ENCODE peak calls at places on chromosomes 6 and 20, in seven cellular contexts. J, Q, D, I, N, K and O are unnamed samples.

GRCh38 chr6:53103993-53104675 is 38.9 kb downstream of the FBXO9 start:
- DNase-seq in J (no peak), Q (no peak), D (peak), I (peak), N (no peak), K (no peak), O (no peak)

GRCh38 chr6:106574729-106575458 is 54.4 kb downstream of the RTN4IP1 start:
- DNase-seq in J (no peak), Q (no peak), D (no peak), I (peak), N (peak), K (no peak), O (peak)

GRCh38 chr6:113414511-113414910 is 442.6 kb upstream of the MARCKS start:
- DNase-seq in J (peak), Q (no peak), D (no peak), I (peak), N (no peak), K (peak), O (peak)

GRCh38 chr20:2137552-2138201 is 36.0 kb downstream of the STK35 start:
- DNase-seq in J (no peak), Q (no peak), D (no peak), I (no peak), N (no peak), K (no peak), O (peak)

GRCh38 chr6:54588176-54588575 is 258.4 kb upstream of the FAM83B start:
- DNase-seq in J (no peak), Q (no peak), D (no peak), I (no peak), N (no peak), K (no peak), O (peak)

GRCh38 chr6:100304575-100304974 is 160.1 kb downstream of the SIM1 start:
- DNase-seq in J (no peak), Q (no peak), D (no peak), I (no peak), N (no peak), K (no peak), O (no peak)

GRCh38 chr20:61052796-61053442 is 199.1 kb upstream of the CDH4 start:
- DNase-seq in J (no peak), Q (no peak), D (no peak), I (no peak), N (no peak), K (no peak), O (no peak)

GRCh38 chr20:36645998-36646397 is at the start of gene SLA2:
- DNase-seq in J (no peak), Q (no peak), D (no peak), I (no peak), N (no peak), K (no peak), O (no peak)

GRCh38 chr6:36301085-36301658 is 31.3 kb downstream of the PNPLA1 start:
- DNase-seq in J (no peak), Q (no peak), D (no peak), I (no peak), N (no peak), K (no peak), O (peak)

GRCh38 chr6:109513571-109514071 is 30.6 kb upstream of the ZBTB24 start:
- DNase-seq in J (no peak), Q (no peak), D (no peak), I (no peak), N (peak), K (no peak), O (peak)
- TF ChIP-seq RFX5 in J (no peak), Q (no peak), D (no peak), I (no peak), N (no peak), K (no peak), O (no peak)

DNA sequence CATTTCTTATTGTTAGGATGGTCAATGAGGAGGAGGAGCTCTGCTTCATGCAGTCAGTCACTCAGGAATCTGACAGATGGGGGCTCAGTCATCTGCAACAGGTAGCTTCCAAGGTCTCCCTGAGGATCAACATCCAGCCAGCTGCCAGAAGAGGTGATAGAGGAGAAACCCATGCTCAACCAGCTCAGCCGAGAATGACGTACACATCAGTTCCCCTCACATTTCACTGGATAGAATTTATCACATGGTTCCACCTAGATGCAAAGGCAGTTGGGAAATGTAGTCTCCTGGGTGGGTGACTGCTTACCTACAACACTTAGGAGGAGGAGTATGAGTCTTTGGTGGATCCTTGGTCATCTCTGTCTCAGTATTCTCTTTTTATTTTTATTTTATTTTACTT is 144.5 kb downstream of the CEBPB start:
- DNase-seq in J (peak), Q (no peak), D (peak), I (peak), N (no peak), K (peak), O (peak)
- TF ChIP-seq RFX5 in J (no peak), Q (no peak), D (no peak), I (no peak), N (no peak), K (no peak), O (no peak)

GRCh38 chr6:136646377-136646776 is 96.2 kb upstream of the MAP7 start:
- DNase-seq in J (no peak), Q (no peak), D (no peak), I (no peak), N (no peak), K (no peak), O (peak)
- TF ChIP-seq RFX5 in J (no peak), Q (no peak), D (no peak), I (no peak), N (no peak), K (no peak), O (no peak)

GRCh38 chr6:90000864-90001731 is 106.8 kb downstream of the GJA10 start:
- DNase-seq in J (no peak), Q (no peak), D (no peak), I (no peak), N (no peak), K (no peak), O (peak)
- TF ChIP-seq RFX5 in J (no peak), Q (no peak), D (no peak), I (no peak), N (no peak), K (no peak), O (no peak)

GRCh38 chr6:38110407-38111025 is 291.0 kb downstream of the ZFAND3 start:
- DNase-seq in J (no peak), Q (no peak), D (no peak), I (no peak), N (no peak), K (no peak), O (no peak)
- TF ChIP-seq RFX5 in J (no peak), Q (no peak), D (no peak), I (no peak), N (no peak), K (no peak), O (no peak)

DNA sequence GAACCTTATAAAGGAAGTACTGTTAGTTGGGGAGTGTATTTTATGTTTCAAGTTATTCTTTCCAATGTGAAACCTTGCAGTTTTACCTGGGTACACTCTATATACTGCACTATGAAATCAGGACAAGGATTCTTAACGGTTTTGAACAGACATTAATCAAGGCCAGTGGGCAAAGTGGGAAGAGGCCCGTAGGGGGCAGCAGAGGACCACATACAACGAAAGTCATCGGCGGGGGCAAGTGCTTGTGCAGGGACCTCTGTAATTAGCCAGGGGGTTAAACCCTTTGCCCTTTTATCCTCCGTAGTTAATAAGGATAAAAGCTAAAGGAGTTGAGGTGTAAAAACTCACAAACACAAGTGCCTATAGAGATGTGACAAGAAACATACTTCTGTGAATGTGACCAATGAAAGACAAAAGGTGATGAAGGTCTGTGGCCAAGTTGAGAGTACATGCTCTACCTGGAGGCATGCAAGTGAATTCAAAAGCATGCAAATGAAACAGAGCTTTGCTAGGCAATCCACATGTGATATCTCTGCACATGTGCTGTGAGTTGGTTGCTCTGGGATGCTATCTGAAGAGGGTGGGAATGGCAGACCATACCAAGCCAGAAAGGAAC is 392.7 kb upstream of the MAN1A1 start:
- DNase-seq in J (no peak), Q (no peak), D (peak), I (peak), N (no peak), K (peak), O (peak)
- TF ChIP-seq RFX5 in J (no peak), Q (no peak), D (no peak), I (no peak), N (no peak), K (no peak), O (no peak)

DNA sequence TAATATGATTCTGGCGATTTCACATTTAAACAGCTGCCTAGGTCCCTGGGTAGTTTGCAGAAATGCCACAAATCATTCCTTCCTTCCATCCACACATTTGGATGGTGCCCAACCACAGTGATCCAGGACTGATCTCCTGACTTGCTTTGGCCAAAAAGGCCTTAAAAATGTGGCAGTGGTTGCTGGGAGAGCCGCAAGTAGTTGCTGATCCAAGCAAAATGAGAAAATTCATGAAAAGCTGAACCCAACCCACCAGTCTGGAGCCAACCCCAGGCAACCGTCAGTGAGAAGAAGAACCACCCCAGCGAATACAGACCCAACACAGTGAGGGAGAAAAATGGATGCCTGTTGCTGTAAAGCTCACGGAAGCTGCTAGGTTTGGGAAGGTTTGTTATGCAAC is 25.1 kb downstream of the RALGAPA2 start:
- DNase-seq in J (no peak), Q (no peak), D (no peak), I (no peak), N (no peak), K (no peak), O (no peak)
- TF ChIP-seq RFX5 in J (no peak), Q (no peak), D (no peak), I (no peak), N (no peak), K (no peak), O (no peak)

GRCh38 chr20:11890331-11891080 is 27.2 kb upstream of the BTBD3 start:
- DNase-seq in J (peak), Q (peak), D (peak), I (peak), N (peak), K (peak), O (peak)

GRCh38 chr20:11891827-11892521 is 25.7 kb upstream of the BTBD3 start:
- DNase-seq in J (peak), Q (peak), D (peak), I (peak), N (no peak), K (peak), O (peak)

GRCh38 chr20:11888648-11889047 is 29.0 kb upstream of the BTBD3 start:
- DNase-seq in J (no peak), Q (no peak), D (no peak), I (no peak), N (no peak), K (no peak), O (no peak)

GRCh38 chr20:11894072-11894471 is 23.6 kb upstream of the BTBD3 start:
- DNase-seq in J (no peak), Q (no peak), D (no peak), I (no peak), N (no peak), K (no peak), O (no peak)

GRCh38 chr20:11891081-11891826 is 26.4 kb upstream of the BTBD3 start:
- DNase-seq in J (peak), Q (no peak), D (peak), I (peak), N (no peak), K (peak), O (peak)
- TF ChIP-seq RFX5 in J (no peak), Q (no peak), D (no peak), I (no peak), N (no peak), K (no peak), O (no peak)

GRCh38 chr6:25623874-25624273 is 28.1 kb upstream of the SCGN start:
- DNase-seq in J (no peak), Q (no peak), D (no peak), I (no peak), N (no peak), K (peak), O (no peak)

GRCh38 chr6:25630508-25631229 is 21.3 kb upstream of the SCGN start:
- DNase-seq in J (no peak), Q (no peak), D (no peak), I (no peak), N (no peak), K (no peak), O (no peak)

GRCh38 chr6:25629202-25629584 is 22.8 kb upstream of the SCGN start:
- DNase-seq in J (no peak), Q (no peak), D (no peak), I (peak), N (no peak), K (no peak), O (no peak)

GRCh38 chr6:25627001-25627400 is 25.0 kb upstream of the SCGN start:
- DNase-seq in J (no peak), Q (no peak), D (no peak), I (no peak), N (no peak), K (no peak), O (no peak)

DNA sequence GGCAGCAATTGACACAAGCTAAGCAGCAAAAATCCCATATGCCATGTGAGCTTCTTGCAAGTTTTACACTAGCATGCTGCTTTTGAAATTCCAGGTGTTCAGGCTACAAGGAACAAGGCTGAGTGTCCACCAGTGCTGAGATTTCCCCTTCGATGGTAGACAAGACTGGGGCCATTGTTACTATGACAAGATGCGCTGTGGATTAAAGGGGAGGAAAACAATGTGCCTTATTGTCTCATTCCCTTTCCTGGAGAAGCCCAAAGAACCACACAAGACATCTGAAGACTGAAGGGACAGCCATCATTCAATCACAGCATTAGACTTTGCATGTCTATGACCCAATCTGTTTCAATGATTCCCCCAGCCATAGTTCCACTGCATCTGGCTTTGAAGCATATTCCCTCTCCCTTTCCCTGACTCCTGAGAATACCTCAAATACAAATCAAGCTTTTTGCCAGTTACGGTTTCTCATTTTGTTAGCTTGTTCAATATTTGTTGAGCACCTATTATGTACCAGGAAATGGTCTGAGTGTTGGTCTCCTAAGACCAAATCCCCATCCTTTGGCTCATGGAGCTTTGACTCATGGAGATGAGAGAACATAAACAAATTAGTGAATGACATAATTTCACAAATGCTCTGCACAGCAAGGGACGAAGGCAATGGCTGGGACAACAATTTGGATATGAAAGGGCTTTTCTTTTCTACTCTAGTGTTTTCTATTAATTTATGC is 23.4 kb upstream of the SCGN start:
- DNase-seq in J (no peak), Q (no peak), D (no peak), I (no peak), N (no peak), K (no peak), O (no peak)
- TF ChIP-seq RFX5 in J (no peak), Q (no peak), D (no peak), I (no peak), N (no peak), K (no peak), O (no peak)